ENCODE peak calls at places on chromosomes 6 and 20, in nine cellular contexts. B is small intestine; D is aorta; I is heart right ventricle; N is spleen; R is effector memory CD4-positive, alpha-beta T cell; V is colonic mucosa; O is left lung; G is pancreas. E is an unnamed sample.

GRCh38 chr6:45192556-45192955 is 135.6 kb upstream of the RUNX2 start:
- DNase-seq in B (no peak), I (no peak), G (no peak), V (no peak), N (no peak), R (no peak), D (no peak), O (no peak), E (no peak)

GRCh38 chr6:119453242-119453641 is 103.7 kb upstream of the MAN1A1 start:
- DNase-seq in G (no peak), D (no peak), V (no peak), I (no peak), B (no peak), N (no peak), O (no peak), R (no peak), E (no peak)

GRCh38 chr6:28977351-28978136 is 27.6 kb downstream of the ZNF311 start:
- DNase-seq in N (peak; percentile 81), O (peak; percentile 50), D (peak; percentile 65), I (no peak), R (no peak), B (no peak), V (no peak), G (no peak), E (no peak)

GRCh38 chr20:35274172-35275092 is 3.5 kb downstream of the MMP24OS start:
- DNase-seq in O (no peak), N (no peak), B (no peak), I (no peak), G (no peak), D (no peak), V (no peak), R (no peak), E (no peak)

GRCh38 chr20:18983796-18984195 is 170.2 kb downstream of the SCP2D1 start:
- DNase-seq in N (no peak), R (no peak), O (no peak), G (no peak), V (no peak), D (no peak), B (no peak), I (no peak), E (no peak)

GRCh38 chr6:105991561-105992314 is 94.4 kb upstream of the PRDM1 start:
- DNase-seq in G (peak; percentile 63), O (no peak), V (peak; percentile 60), B (peak; percentile 56), R (peak; percentile 18), N (peak; percentile 85), D (no peak), I (no peak), E (no peak)

GRCh38 chr6:903746-904145 is 210.8 kb upstream of the EXOC2 start:
- DNase-seq in R (no peak), O (no peak), N (no peak), I (no peak), V (no peak), B (no peak), G (no peak), D (no peak), E (no peak)

GRCh38 chr6:151240861-151241642 is 1.3 kb downstream of the AKAP12 start:
- DNase-seq in O (peak; percentile 51), I (peak; percentile 29), V (peak; percentile 21), R (no peak), D (peak; percentile 74), G (peak; percentile 72), B (peak; percentile 8), N (no peak), E (no peak)

GRCh38 chr6:90537027-90537426 is 49.8 kb downstream of the MAP3K7 start:
- DNase-seq in D (no peak), N (no peak), V (no peak), I (no peak), B (no peak), O (no peak), G (no peak), R (no peak), E (no peak)

GRCh38 chr20:2871555-2872303 is 1.6 kb upstream of the PTPRA start:
- DNase-seq in B (peak; percentile 5), O (no peak), N (no peak), D (no peak), R (no peak), I (no peak), G (no peak), V (no peak), E (no peak)

GRCh38 chr20:11740975-11741374 is 176.7 kb upstream of the BTBD3 start:
- DNase-seq in G (no peak), D (no peak), N (no peak), R (no peak), I (no peak), B (no peak), V (no peak), O (no peak), E (no peak)

GRCh38 chr20:1415667-1416468 is 23.0 kb upstream of the FKBP1A start:
- DNase-seq in D (no peak), R (no peak), B (peak; percentile 83), I (no peak), V (no peak), G (no peak), O (peak; percentile 57), N (no peak), E (no peak)

GRCh38 chr6:10307028-10307427 is 107.8 kb downstream of the TFAP2A start:
- DNase-seq in I (no peak), N (no peak), G (no peak), O (no peak), R (no peak), D (no peak), B (no peak), V (no peak), E (no peak)

GRCh38 chr20:50417484-50418235 is 92.5 kb upstream of the PTPN1 start:
- DNase-seq in O (no peak), D (no peak), R (no peak), N (no peak), V (no peak), G (no peak), B (no peak), I (no peak), E (no peak)

GRCh38 chr6:36999467-37000125 is 5.9 kb upstream of the FGD2 start:
- DNase-seq in N (no peak), O (no peak), B (no peak), V (no peak), D (peak; percentile 24), I (no peak), G (no peak), R (no peak), E (no peak)

GRCh38 chr20:31987744-31988143 is 19.8 kb downstream of the XKR7 start:
- DNase-seq in I (no peak), O (no peak), B (peak; percentile 24), D (no peak), R (no peak), V (no peak), G (no peak), N (no peak), E (no peak)

GRCh38 chr6:44342489-44342888 is at the start of gene SPATS1:
- DNase-seq in N (peak; percentile 72), B (no peak), G (peak; percentile 47), R (no peak), O (no peak), D (peak; percentile 66), V (no peak), I (no peak), E (no peak)

DNA sequence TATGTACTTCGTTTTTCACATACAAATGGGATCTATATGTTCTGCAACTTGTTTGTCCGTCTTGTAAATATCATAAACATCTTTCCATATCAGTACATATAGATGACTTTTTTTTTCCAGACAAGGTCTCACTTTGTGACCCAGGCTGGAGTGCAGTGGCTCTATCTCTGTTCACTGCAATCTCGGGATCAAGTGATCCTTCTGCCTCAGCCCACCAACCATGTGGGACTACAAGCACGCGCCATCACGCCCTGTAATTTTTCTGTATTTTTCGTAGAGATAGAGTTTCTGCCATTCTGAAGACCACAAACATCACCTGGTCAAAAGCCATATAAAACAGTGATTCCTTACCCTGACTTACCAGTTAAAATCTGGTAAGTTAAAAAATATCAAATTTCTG is 37.7 kb upstream of the SYNCRIP start:
- DNase-seq in N (no peak), B (no peak), I (no peak), V (no peak), R (no peak), O (no peak), D (no peak), G (no peak), E (no peak)
- H3K4me3 ChIP-seq in N (no peak overlapping the region), B (no peak overlapping the region), I (no peak overlapping the region), V (no peak overlapping the region), R (no peak overlapping the region), O (no peak overlapping the region), D (no peak overlapping the region), G (no peak overlapping the region), E (no peak overlapping the region)

DNA sequence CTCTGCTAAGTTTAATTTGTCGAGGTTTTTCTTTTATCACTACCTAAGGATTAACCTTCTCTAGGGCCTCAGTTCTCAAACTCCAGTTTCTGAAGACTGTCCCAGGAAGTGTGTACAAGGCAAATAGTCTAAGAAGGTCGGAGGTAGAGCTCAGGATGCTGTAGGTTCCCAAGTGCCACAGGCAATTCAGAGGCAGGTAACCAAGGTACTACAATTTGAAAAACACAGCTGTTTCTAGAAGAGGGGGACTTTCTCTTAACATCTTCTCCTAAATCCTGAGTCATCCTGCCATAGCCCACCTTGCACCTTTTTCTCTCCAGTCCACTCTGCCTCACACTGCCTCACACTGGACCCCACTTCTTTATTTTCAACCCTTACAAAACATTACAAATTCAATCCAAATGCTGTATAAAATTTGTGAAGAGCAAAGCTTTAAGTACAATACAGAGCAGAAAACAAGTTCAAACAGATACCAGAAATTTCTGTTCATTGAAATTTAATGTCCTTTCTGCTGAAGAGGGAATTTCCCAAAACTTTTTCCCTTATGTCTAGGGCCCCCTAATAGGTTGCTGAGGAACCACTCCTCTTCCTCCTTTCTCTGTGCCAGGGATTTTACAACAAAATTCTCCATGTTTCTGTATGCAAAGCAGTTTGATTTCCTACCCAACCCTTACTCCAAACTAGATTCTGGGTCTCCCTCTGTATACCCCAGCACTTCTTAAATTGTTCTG is 43.0 kb downstream of the FRK start:
- DNase-seq in I (no peak), R (no peak), D (no peak), G (no peak), V (no peak), B (no peak), N (no peak), O (no peak), E (no peak)
- H3K36me3 ChIP-seq in I (no peaks in the 10 kb centered on the region), R (no peaks in the 10 kb centered on the region), D (no peaks in the 10 kb centered on the region), G (no peaks in the 10 kb centered on the region), V (no peaks in the 10 kb centered on the region), B (no peaks in the 10 kb centered on the region), N (no peaks in the 10 kb centered on the region), O (no peaks in the 10 kb centered on the region), E (no peaks in the 10 kb centered on the region)

GRCh38 chr20:37520417-37520751 is 666 bp upstream of the NNAT start:
- DNase-seq in D (no peak), B (no peak), R (no peak), V (no peak), I (no peak), O (no peak), G (no peak), N (no peak), E (no peak)
- H3K4me3 ChIP-seq in D (no peak overlapping the region), B (no peak overlapping the region), R (no peak overlapping the region), V (no peak overlapping the region), I (no peak overlapping the region), O (no peak overlapping the region), G (no peak overlapping the region), N (no peak overlapping the region), E (no peak overlapping the region)

DNA sequence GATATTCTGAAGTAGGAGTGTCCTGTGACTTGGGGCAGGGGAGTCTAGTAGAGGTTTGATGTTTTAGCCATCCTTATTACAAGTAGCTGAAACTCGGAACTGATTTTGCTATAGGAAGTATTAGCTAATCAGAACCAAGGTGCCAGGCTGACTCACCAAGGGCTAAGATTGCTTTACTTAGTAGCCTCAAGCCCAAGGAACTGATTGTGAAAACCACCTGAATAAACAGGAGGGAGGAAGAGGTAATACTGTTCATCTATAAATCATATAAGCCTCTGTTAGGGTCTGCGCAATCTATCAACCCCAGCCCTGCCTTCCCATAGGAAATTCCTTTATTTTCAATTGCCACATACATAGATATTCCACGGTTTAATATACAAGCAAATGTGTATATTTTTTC is 54.4 kb downstream of the GNAS start:
- DNase-seq in N (no peak), G (no peak), R (no peak), D (no peak), O (no peak), V (no peak), B (no peak), I (no peak), E (no peak)
- H3K36me3 ChIP-seq in N (peaks cover 73% of the 10 kb centered on the region), G (peaks cover 23% of the 10 kb centered on the region), R (peaks cover 90% of the 10 kb centered on the region), D (peaks cover 17% of the 10 kb centered on the region), O (no peaks in the 10 kb centered on the region), V (peaks cover 28% of the 10 kb centered on the region), B (peaks cover 34% of the 10 kb centered on the region), I (peaks cover 55% of the 10 kb centered on the region), E (no peaks in the 10 kb centered on the region)

E was measured in breast epithelium.